ENCODE peak calls at places on chromosomes 12 and 14, in ten cellular contexts. E is AG20443; O is stimulated activated CD8-positive, alpha-beta memory T cell treated with anti-CD3 and anti-CD28 coated beads, Interleukin-7, amount 100 ng/mL, for 1 hour; L is left ventricle myocardium inferior; A is lower leg skin; M is aorta; J is effector memory CD8-positive, alpha-beta T cell; F is amygdala; V is naive thymus-derived CD8-positive, alpha-beta T cell; D is GM04504. G is an unnamed sample.
A peak's percentile ranks its signal among the peaks of the same experiment; 100 is the strongest.

GRCh38 chr14:103395245-103395644 is 10.0 kb downstream of the MARK3 start:
- DNase-seq in L (no peak), E (peak; percentile 25), J (no peak), A (no peak), V (peak; percentile 40), O (no peak), M (no peak), D (no peak), F (no peak), G (no peak)

GRCh38 chr12:5969156-5969973 is 24.3 kb upstream of the ANO2 start:
- DNase-seq in E (no peak), D (no peak), F (no peak), L (no peak), M (no peak), J (no peak), O (no peak), V (no peak), A (no peak), G (no peak)

GRCh38 chr14:33505295-33505962 is 445.4 kb downstream of the EGLN3 start:
- DNase-seq in M (no peak), J (no peak), V (no peak), L (no peak), D (no peak), E (no peak), F (no peak), A (no peak), O (no peak), G (no peak)

GRCh38 chr14:51365241-51365940 is 125.3 kb downstream of the TMX1 start:
- DNase-seq in E (no peak), O (no peak), V (no peak), M (no peak), D (no peak), L (no peak), F (no peak), A (no peak), J (no peak), G (no peak)

GRCh38 chr14:91279354-91279753 is 34.9 kb upstream of the GPR68 start:
- DNase-seq in M (no peak), V (no peak), J (no peak), L (no peak), A (no peak), F (no peak), O (no peak), E (no peak), D (no peak), G (no peak)

GRCh38 chr14:20350860-20351259 is 7.4 kb downstream of the PARP2 start:
- DNase-seq in J (no peak), A (no peak), E (peak; percentile 29), M (no peak), D (no peak), L (no peak), F (no peak), O (no peak), V (no peak), G (no peak)

GRCh38 chr14:64266206-64266605 is 28.0 kb downstream of the ESR2 start:
- DNase-seq in M (no peak), J (no peak), V (no peak), L (no peak), D (no peak), A (no peak), F (no peak), E (peak; percentile 32), O (no peak), G (no peak)

GRCh38 chr14:99590746-99591555 is 13.1 kb downstream of the CCDC85C start:
- DNase-seq in M (no peak), J (no peak), L (no peak), V (no peak), E (peak; percentile 72), O (no peak), D (no peak), F (no peak), A (no peak), G (no peak)

GRCh38 chr14:68665116-68665515 is 127.8 kb downstream of the ZFP36L1 start:
- DNase-seq in V (no peak), F (no peak), J (no peak), E (no peak), D (no peak), A (peak; percentile 68), L (no peak), M (no peak), O (no peak), G (no peak)

GRCh38 chr12:124599074-124599999 is 31.9 kb upstream of the NCOR2 start:
- DNase-seq in E (peak; percentile 64), F (no peak), J (no peak), M (no peak), V (no peak), A (no peak), O (no peak), L (no peak), D (peak; percentile 44), G (no peak)

GRCh38 chr12:91900971-91901370 is 244.7 kb downstream of the BTG1 start:
- DNase-seq in L (no peak), E (no peak), J (no peak), M (no peak), D (no peak), F (no peak), O (no peak), V (no peak), A (no peak), G (no peak)

GRCh38 chr14:59337151-59337611 is 128.0 kb downstream of the GPR135 start:
- DNase-seq in V (no peak), L (peak; percentile 68), A (peak; percentile 91), J (no peak), E (peak; percentile 43), D (peak; percentile 50), M (peak; percentile 82), F (no peak), O (no peak), G (no peak)

GRCh38 chr14:75981426-75981825 is 369 bp downstream of the TGFB3 start:
- DNase-seq in M (no peak), J (peak; percentile 24), A (peak; percentile 85), L (no peak), E (no peak), V (peak; percentile 34), F (no peak), O (no peak), D (no peak), G (no peak)

GRCh38 chr12:34605510-34605887 is 583.2 kb downstream of the ALG10 start:
- DNase-seq in J (no peak), D (no peak), F (no peak), M (peak; percentile 18), E (no peak), A (no peak), L (no peak), V (no peak), O (no peak), G (no peak)

GRCh38 chr14:70133461-70133860 is 55.3 kb downstream of the SLC8A3 start:
- DNase-seq in A (no peak), O (no peak), M (no peak), E (no peak), V (no peak), F (no peak), D (no peak), J (no peak), L (no peak), G (no peak)

GRCh38 chr14:103179078-103179477 is 55.8 kb downstream of the TNFAIP2 start:
- DNase-seq in O (no peak), V (no peak), J (no peak), D (no peak), E (no peak), A (no peak), L (no peak), F (no peak), M (no peak), G (no peak)

GRCh38 chr14:29215853-29216252 is 449.3 kb downstream of the FOXG1 start:
- DNase-seq in J (no peak), V (no peak), F (no peak), A (no peak), L (no peak), O (no peak), M (no peak), D (no peak), E (no peak), G (no peak)

GRCh38 chr14:53515264-53515663 is 362.1 kb upstream of the DDHD1 start:
- DNase-seq in M (no peak), E (peak; percentile 25), L (no peak), D (no peak), O (no peak), V (no peak), A (no peak), F (no peak), J (no peak), G (no peak)

GRCh38 chr12:25455696-25456095 is 97.4 kb downstream of the LMNTD1 start:
- DNase-seq in D (no peak), F (no peak), E (no peak), V (no peak), M (no peak), O (no peak), J (no peak), A (no peak), L (no peak), G (no peak)

GRCh38 chr12:90366286-90366685 is 588.7 kb downstream of the CCER1 start:
- DNase-seq in V (no peak), M (no peak), J (no peak), L (no peak), A (no peak), F (no peak), E (peak; percentile 30), D (no peak), O (no peak), G (no peak)

GRCh38 chr12:126784328-126784921 is 1482.5 kb upstream of the TMEM132C start:
- DNase-seq in D (no peak), V (no peak), F (no peak), O (no peak), L (no peak), J (peak; percentile 38), A (no peak), E (peak; percentile 25), M (no peak), G (no peak)

GRCh38 chr12:47273191-47273626 is 193.4 kb upstream of the AMIGO2 start:
- DNase-seq in L (no peak), O (no peak), A (no peak), V (no peak), M (no peak), J (no peak), D (no peak), F (no peak), E (no peak), G (no peak)

GRCh38 chr12:80936353-80936641 is 1.4 kb downstream of the LIN7A start:
- DNase-seq in D (peak; percentile 23), J (no peak), L (no peak), F (no peak), A (no peak), M (no peak), V (no peak), E (peak; percentile 56), O (no peak), G (no peak)

GRCh38 chr12:52900166-52900895 is 4.5 kb downstream of the KRT8 start:
- DNase-seq in V (no peak), L (no peak), E (no peak), A (no peak), J (no peak), D (no peak), O (no peak), M (no peak), F (no peak), G (no peak)

GRCh38 chr14:92677955-92678354 is 70.5 kb downstream of the LGMN start:
- DNase-seq in D (no peak), V (no peak), E (no peak), J (no peak), L (no peak), M (peak; percentile 10), A (no peak), O (no peak), F (no peak), G (no peak)

GRCh38 chr14:50364792-50365191 is 31.9 kb downstream of the CDKL1 start:
- DNase-seq in M (no peak), J (no peak), E (no peak), F (no peak), O (no peak), D (no peak), L (no peak), A (no peak), V (no peak), G (no peak)

GRCh38 chr14:104805326-104805678 is 4.4 kb downstream of the ZBTB42 start:
- DNase-seq in O (no peak), A (no peak), F (no peak), D (peak; percentile 68), J (no peak), E (peak; percentile 83), V (no peak), M (peak; percentile 66), L (no peak), G (no peak)

GRCh38 chr14:101559624-101560533 is 1.4 kb upstream of the DIO3 start:
- DNase-seq in F (no peak), E (peak; percentile 61), J (no peak), V (no peak), M (no peak), L (peak; percentile 32), D (no peak), A (no peak), O (no peak), G (no peak)

G was measured in esophagus squamous epithelium.